ENCODE peak calls at places on chromosomes 2 and 18, in five cellular contexts. V is ELF-1, N is cerebellum, X is dorsolateral prefrontal cortex, S is Caki2. L is an unnamed sample.

GRCh38 chr2:144560254-144560653 is 40.3 kb upstream of the ZEB2 start:
- DNase-seq in V (no peak), X (no peak), N (no peak), S (no peak), L (no peak)

GRCh38 chr18:51345848-51346391 is 148.4 kb upstream of the MEX3C start:
- DNase-seq in N (no peak), X (no peak), S (no peak), V (no peak), L (no peak)

GRCh38 chr2:172970660-172971059 is 105.0 kb upstream of the MAP3K20 start:
- DNase-seq in S (no peak), X (no peak), V (no peak), N (no peak), L (no peak)

GRCh38 chr2:101679037-101679726 is 18.3 kb upstream of the MAP4K4 start:
- DNase-seq in X (no peak), N (no peak), V (no peak), S (no peak), L (no peak)

GRCh38 chr18:59220784-59221765 is 1.1 kb downstream of the GRP start:
- DNase-seq in V (peak), S (no peak), X (no peak), N (no peak), L (no peak)

GRCh38 chr2:24076849-24077534 is 866 bp upstream of the SF3B6 start:
- DNase-seq in N (peak), V (peak), X (peak), S (no peak), L (peak)

GRCh38 chr2:44956841-44957240 is 15.3 kb downstream of the SIX3 start:
- DNase-seq in V (no peak), X (no peak), S (no peak), N (no peak), L (no peak)

GRCh38 chr18:58572181-58572580 is 56.7 kb downstream of the ALPK2 start:
- DNase-seq in S (no peak), X (no peak), V (no peak), N (no peak), L (no peak)

GRCh38 chr18:50507120-50507590 is 52.7 kb upstream of the MAPK4 start:
- DNase-seq in V (peak), S (no peak), X (peak), N (peak), L (peak)

GRCh38 chr2:76938153-76938552 is 584.0 kb downstream of the LRRTM4 start:
- DNase-seq in N (no peak), X (no peak), S (no peak), V (no peak), L (no peak)

GRCh38 chr18:75517286-75517685 is 89.8 kb upstream of the SMIM21 start:
- DNase-seq in V (no peak), S (no peak), X (no peak), N (no peak), L (no peak)

GRCh38 chr2:120594856-120595685 is 140.6 kb upstream of the GLI2 start:
- DNase-seq in V (peak), S (peak), N (no peak), X (no peak), L (no peak)

GRCh38 chr2:239163306-239164070 is 237.3 kb downstream of the HDAC4 start:
- DNase-seq in S (no peak), V (no peak), X (peak), N (no peak), L (no peak)

GRCh38 chr18:3402962-3403585 is 46.9 kb upstream of the TGIF1 start:
- DNase-seq in V (no peak), S (peak), X (no peak), N (no peak), L (no peak)

GRCh38 chr2:82790277-82791021 is 1668.6 kb downstream of the SUCLG1 start:
- DNase-seq in S (peak), V (no peak), X (no peak), N (no peak), L (no peak)

GRCh38 chr2:17470855-17471641 is 47.2 kb downstream of the RAD51AP2 start:
- DNase-seq in S (peak), N (no peak), X (no peak), V (peak), L (no peak)

GRCh38 chr2:8170552-8170951 is 511.3 kb upstream of the ID2 start:
- DNase-seq in N (no peak), V (no peak), X (no peak), S (no peak), L (no peak)

GRCh38 chr2:101388232-101388631 is 929 bp upstream of the CREG2 start:
- DNase-seq in X (no peak), S (peak), V (no peak), N (no peak), L (no peak)

GRCh38 chr18:31840499-31840898 is 79.8 kb upstream of the SLC25A52 start:
- DNase-seq in X (no peak), S (no peak), V (no peak), N (no peak), L (no peak)

GRCh38 chr2:96866149-96866548 is 3.7 kb downstream of the SEMA4C start:
- DNase-seq in V (no peak), X (no peak), N (no peak), S (no peak), L (no peak)

GRCh38 chr2:43024515-43024962 is 201.9 kb downstream of the ZFP36L2 start:
- DNase-seq in N (peak), V (peak), X (peak), S (peak), L (peak)

GRCh38 chr2:211161236-211161635 is 604.8 kb downstream of the CPS1 start:
- DNase-seq in N (no peak), V (no peak), S (no peak), X (no peak), L (no peak)

GRCh38 chr2:38740851-38741541 is 10.2 kb downstream of the SRSF7 start:
- DNase-seq in N (peak), V (peak), S (peak), X (no peak), L (no peak)

GRCh38 chr18:9483526-9483925 is 8.2 kb downstream of the RALBP1 start:
- DNase-seq in X (no peak), S (no peak), V (no peak), N (no peak), L (no peak)

GRCh38 chr2:238132463-238133450 is 5.7 kb upstream of the KLHL30 start:
- DNase-seq in X (no peak), V (no peak), S (no peak), N (no peak), L (peak)

GRCh38 chr2:202643012-202643858 is 8.5 kb downstream of the FAM117B start:
- DNase-seq in X (no peak), N (no peak), S (no peak), V (no peak), L (no peak)

GRCh38 chr2:142544173-142544572 is 333.3 kb upstream of the KYNU start:
- DNase-seq in X (no peak), S (no peak), N (no peak), V (peak), L (no peak)

GRCh38 chr2:36695746-36696415 is 626 bp upstream of the VIT start:
- DNase-seq in V (peak), S (no peak), X (no peak), N (no peak), L (no peak)

GRCh38 chr2:61537590-61538178 is 472 bp downstream of the XPO1 start:
- DNase-seq in N (no peak), X (no peak), V (no peak), S (no peak), L (no peak)

GRCh38 chr2:12173271-12173942 is 427.0 kb downstream of the LPIN1 start:
- DNase-seq in S (no peak), X (no peak), V (no peak), N (no peak), L (no peak)

GRCh38 chr18:1075310-1075709 is 170.6 kb downstream of the ADCYAP1 start:
- DNase-seq in X (no peak), S (no peak), N (no peak), V (no peak), L (no peak)

GRCh38 chr2:104897515-104898184 is 43.7 kb downstream of the POU3F3 start:
- DNase-seq in V (no peak), X (no peak), N (no peak), S (peak), L (no peak)

GRCh38 chr2:119383410-119384140 is 16.8 kb downstream of the DBI start:
- DNase-seq in S (no peak), N (peak), V (no peak), X (no peak), L (no peak)

GRCh38 chr2:143476421-143477084 is 347.3 kb downstream of the ARHGAP15 start:
- DNase-seq in V (no peak), N (no peak), S (no peak), X (no peak), L (no peak)

GRCh38 chr2:71796174-71796592 is 342.8 kb downstream of the DYSF start:
- DNase-seq in S (no peak), V (peak), X (no peak), N (no peak), L (no peak)

L was measured in anterior cingulate cortex.